ENCODE peak calls at places on chromosomes 1 and 21, in six cellular contexts. U is fibroblast of mammary gland; M is CMK; B is GM03348; V is activated naive CD4-positive, alpha-beta T cell treated with Interleukin-2 at 50 U/mL for 16 hours; G is germinal center. O is an unnamed sample.

GRCh38 chr1:51555866-51556619 is 37.0 kb upstream of the EPS15 start:
- DNase-seq in M (no peak), V (no peak), B (no peak), U (no peak), G (no peak), O (peak; percentile 44)

GRCh38 chr1:246811985-246812384 is 87.8 kb downstream of the SCCPDH start:
- DNase-seq in B (no peak), G (no peak), V (no peak), M (no peak), U (no peak), O (no peak)

GRCh38 chr1:64093941-64094340 is 109.5 kb upstream of the UBE2U start:
- DNase-seq in B (no peak), M (no peak), G (no peak), V (no peak), U (peak; percentile 83), O (no peak)

GRCh38 chr1:240906477-240906876 is 294.5 kb upstream of the GREM2 start:
- DNase-seq in U (no peak), V (no peak), B (no peak), G (no peak), M (no peak), O (no peak)

GRCh38 chr1:28062806-28063205 is 25.6 kb downstream of the EYA3 start:
- DNase-seq in V (peak; percentile 37), M (no peak), B (no peak), G (no peak), U (peak; percentile 27), O (peak; percentile 3)

GRCh38 chr1:111422546-111423391 is 4.8 kb downstream of the OVGP1 start:
- DNase-seq in G (no peak), V (no peak), M (no peak), B (no peak), U (no peak), O (peak; percentile 26)

GRCh38 chr1:72109916-72110315 is 172.4 kb downstream of the NEGR1 start:
- DNase-seq in M (no peak), G (no peak), B (no peak), V (no peak), U (no peak), O (no peak)

GRCh38 chr1:244780311-244780710 is 55.1 kb upstream of the COX20 start:
- DNase-seq in G (no peak), M (no peak), B (no peak), V (no peak), U (no peak), O (no peak)

GRCh38 chr1:37795340-37796110 is 1.9 kb downstream of the MANEAL start:
- DNase-seq in U (peak; percentile 41), V (peak; percentile 46), G (peak; percentile 58), M (no peak), B (peak; percentile 65), O (no peak)

GRCh38 chr1:41044197-41044596 is 22.7 kb upstream of the SLFNL1 start:
- DNase-seq in M (no peak), B (no peak), V (no peak), U (no peak), G (no peak), O (no peak)

GRCh38 chr1:161182214-161182613 is 4.9 kb upstream of the B4GALT3 start:
- DNase-seq in U (peak; percentile 89), M (no peak), G (no peak), V (peak; percentile 67), B (peak; percentile 44), O (peak; percentile 68)

GRCh38 chr1:164630626-164631396 is 71.8 kb downstream of the PBX1 start:
- DNase-seq in G (no peak), M (no peak), B (no peak), U (peak; percentile 66), V (no peak), O (peak; percentile 63)

GRCh38 chr1:9611716-9612115 is 23.0 kb downstream of the TMEM201 start:
- DNase-seq in M (no peak), B (no peak), V (no peak), U (no peak), G (no peak), O (no peak)

GRCh38 chr1:212621043-212621829 is 12.7 kb downstream of the ATF3 start:
- DNase-seq in B (no peak), V (no peak), M (no peak), G (no peak), U (no peak), O (no peak)

GRCh38 chr1:228944991-228945390 is 209.7 kb downstream of the RHOU start:
- DNase-seq in G (no peak), M (no peak), U (peak; percentile 42), V (no peak), B (no peak), O (no peak)

GRCh38 chr1:223031690-223032601 is 111.1 kb downstream of the TLR5 start:
- DNase-seq in M (no peak), B (peak; percentile 83), G (no peak), V (no peak), U (peak; percentile 94), O (no peak)

GRCh38 chr1:58852731-58853485 is 69.1 kb upstream of the JUN start:
- DNase-seq in M (no peak), B (no peak), V (no peak), U (no peak), G (no peak), O (no peak)

GRCh38 chr21:42843021-42843420 is 36.3 kb downstream of the WDR4 start:
- DNase-seq in U (no peak), V (no peak), G (no peak), B (no peak), M (no peak), O (no peak)

GRCh38 chr1:31583995-31584868 is 7.9 kb downstream of the TINAGL1 start:
- DNase-seq in B (no peak), M (no peak), V (no peak), U (peak; percentile 21), G (no peak), O (no peak)

GRCh38 chr21:35438643-35439404 is 389.7 kb upstream of the RUNX1 start:
- DNase-seq in M (no peak), V (no peak), U (no peak), G (peak; percentile 5), B (no peak), O (peak; percentile 25)

GRCh38 chr1:208298593-208299233 is 54.5 kb upstream of the PLXNA2 start:
- DNase-seq in G (no peak), B (no peak), U (no peak), M (no peak), V (no peak), O (no peak)

GRCh38 chr1:242751941-242752340 is 227.4 kb upstream of the PLD5 start:
- DNase-seq in U (no peak), M (no peak), V (no peak), B (no peak), G (no peak), O (no peak)